ENCODE peak calls at places on chromosomes 16 and 17, in nine cellular contexts. One of them, this sample, is unnamed.

GRCh38 chr17:59377410-59377809 is 46.0 kb downstream of the YPEL2 start:
- DNase-seq in prostate gland: no peak
- DNase-seq in NB4: no peak
- DNase-seq in uterus: no peak
- DNase-seq in IMR-90: peak
- DNase-seq in heart left ventricle: no peak
- DNase-seq in stomach: no peak
- DNase-seq in H54: peak
- DNase-seq in lower leg skin: no peak
- DNase-seq in this sample: no peak

GRCh38 chr17:80279895-80280294 is 19.2 kb downstream of the RNF213 start:
- DNase-seq in prostate gland: no peak
- DNase-seq in NB4: no peak
- DNase-seq in uterus: peak
- DNase-seq in IMR-90: peak
- DNase-seq in heart left ventricle: peak
- DNase-seq in stomach: no peak
- DNase-seq in H54: no peak
- DNase-seq in lower leg skin: no peak
- DNase-seq in this sample: no peak

GRCh38 chr16:49745434-49745833 is 110.5 kb downstream of the ZNF423 start:
- DNase-seq in prostate gland: no peak
- DNase-seq in NB4: no peak
- DNase-seq in uterus: no peak
- DNase-seq in IMR-90: no peak
- DNase-seq in heart left ventricle: no peak
- DNase-seq in stomach: no peak
- DNase-seq in H54: no peak
- DNase-seq in lower leg skin: no peak
- DNase-seq in this sample: no peak

GRCh38 chr16:59878479-59878878 is 1144.4 kb upstream of the GOT2 start:
- DNase-seq in prostate gland: no peak
- DNase-seq in NB4: no peak
- DNase-seq in uterus: no peak
- DNase-seq in IMR-90: peak
- DNase-seq in heart left ventricle: no peak
- DNase-seq in stomach: peak
- DNase-seq in H54: peak
- DNase-seq in lower leg skin: no peak
- DNase-seq in this sample: no peak

GRCh38 chr16:8963010-8963824 is 489 bp downstream of the USP7 start:
- DNase-seq in prostate gland: no peak
- DNase-seq in NB4: peak
- DNase-seq in uterus: no peak
- DNase-seq in IMR-90: no peak
- DNase-seq in heart left ventricle: no peak
- DNase-seq in stomach: no peak
- DNase-seq in H54: no peak
- DNase-seq in lower leg skin: no peak
- DNase-seq in this sample: peak

GRCh38 chr17:80584171-80584905 is 39.7 kb downstream of the RPTOR start:
- DNase-seq in prostate gland: no peak
- DNase-seq in NB4: no peak
- DNase-seq in uterus: no peak
- DNase-seq in IMR-90: peak
- DNase-seq in heart left ventricle: no peak
- DNase-seq in stomach: no peak
- DNase-seq in H54: no peak
- DNase-seq in lower leg skin: no peak
- DNase-seq in this sample: no peak

GRCh38 chr16:3651461-3652372 is 2.8 kb upstream of the DNASE1 start:
- DNase-seq in prostate gland: no peak
- DNase-seq in NB4: no peak
- DNase-seq in uterus: no peak
- DNase-seq in IMR-90: no peak
- DNase-seq in heart left ventricle: no peak
- DNase-seq in stomach: peak
- DNase-seq in H54: no peak
- DNase-seq in lower leg skin: no peak
- DNase-seq in this sample: peak

GRCh38 chr17:49646391-49647255 is 31.3 kb downstream of the SPOP start:
- DNase-seq in prostate gland: no peak
- DNase-seq in NB4: no peak
- DNase-seq in uterus: peak
- DNase-seq in IMR-90: peak
- DNase-seq in heart left ventricle: no peak
- DNase-seq in stomach: no peak
- DNase-seq in H54: no peak
- DNase-seq in lower leg skin: no peak
- DNase-seq in this sample: no peak

GRCh38 chr16:12206749-12207142 is 230.2 kb downstream of the SNX29 start:
- DNase-seq in prostate gland: no peak
- DNase-seq in NB4: no peak
- DNase-seq in uterus: no peak
- DNase-seq in IMR-90: no peak
- DNase-seq in heart left ventricle: no peak
- DNase-seq in stomach: no peak
- DNase-seq in H54: no peak
- DNase-seq in lower leg skin: no peak
- DNase-seq in this sample: no peak

GRCh38 chr16:180101-180920 is at the start of gene HBQ1:
- DNase-seq in prostate gland: no peak
- DNase-seq in NB4: no peak
- DNase-seq in uterus: no peak
- DNase-seq in IMR-90: no peak
- DNase-seq in heart left ventricle: no peak
- DNase-seq in stomach: no peak
- DNase-seq in H54: no peak
- DNase-seq in lower leg skin: no peak
- DNase-seq in this sample: no peak
- TF ChIP-seq POLR2A in prostate gland: no peak
- TF ChIP-seq POLR2A in NB4: no peak
- TF ChIP-seq POLR2A in uterus: no peak
- TF ChIP-seq POLR2A in IMR-90: no peak
- TF ChIP-seq POLR2A in heart left ventricle: no peak
- TF ChIP-seq POLR2A in stomach: no peak
- TF ChIP-seq POLR2A in H54: no peak
- TF ChIP-seq POLR2A in lower leg skin: no peak
- TF ChIP-seq POLR2A in this sample: no peak

DNA sequence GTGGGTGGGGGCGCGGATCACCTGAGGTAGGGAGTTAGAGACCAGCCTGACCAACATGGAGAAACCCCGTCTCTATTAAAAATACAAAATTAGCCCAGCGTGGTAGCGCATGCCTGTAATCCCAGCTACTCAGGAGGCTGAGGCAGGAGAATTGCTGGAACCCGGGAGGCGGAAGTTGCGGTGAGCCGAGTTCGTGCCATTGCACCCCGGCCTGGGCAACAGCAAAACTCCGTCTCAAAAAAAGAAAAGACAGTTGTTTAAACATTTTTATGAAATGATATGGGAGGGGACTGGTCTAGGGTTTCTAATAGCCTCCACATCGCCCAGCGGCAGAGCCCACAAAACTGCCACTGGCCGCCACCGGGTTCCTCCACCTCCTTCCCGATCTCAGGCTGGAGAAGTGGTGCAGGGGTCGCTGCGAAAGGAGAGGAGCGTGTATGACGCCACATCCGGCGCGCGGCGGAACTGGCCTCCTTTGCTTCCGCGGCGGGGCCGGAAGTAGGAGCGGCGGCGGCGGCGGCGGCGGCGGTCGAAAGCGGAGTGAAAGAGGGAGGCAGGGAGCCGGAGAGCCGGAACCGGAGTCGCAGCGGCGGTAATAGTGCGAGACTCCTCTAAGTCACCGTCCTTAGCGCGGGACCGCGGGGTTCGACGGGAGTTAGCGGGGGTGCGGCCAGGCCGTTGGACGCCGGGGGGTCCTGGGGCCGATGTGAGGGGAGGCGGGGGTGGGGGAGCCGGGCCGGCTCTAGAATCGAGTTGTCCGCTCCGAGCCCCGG is at the start of gene PPP4C:
- DNase-seq in prostate gland: peak
- DNase-seq in NB4: peak
- DNase-seq in uterus: peak
- DNase-seq in IMR-90: peak
- DNase-seq in heart left ventricle: peak
- DNase-seq in stomach: peak
- DNase-seq in H54: peak
- DNase-seq in lower leg skin: peak
- DNase-seq in this sample: peak
- TF ChIP-seq POLR2A in prostate gland: peak
- TF ChIP-seq POLR2A in NB4: peak
- TF ChIP-seq POLR2A in uterus: peak
- TF ChIP-seq POLR2A in IMR-90: peak
- TF ChIP-seq POLR2A in heart left ventricle: no peak
- TF ChIP-seq POLR2A in stomach: peak
- TF ChIP-seq POLR2A in H54: peak
- TF ChIP-seq POLR2A in lower leg skin: peak
- TF ChIP-seq POLR2A in this sample: peak

GRCh38 chr16:1983053-1983543 is 895 bp upstream of the GFER start:
- DNase-seq in prostate gland: no peak
- DNase-seq in NB4: no peak
- DNase-seq in uterus: no peak
- DNase-seq in IMR-90: no peak
- DNase-seq in heart left ventricle: no peak
- DNase-seq in stomach: no peak
- DNase-seq in H54: no peak
- DNase-seq in lower leg skin: no peak
- DNase-seq in this sample: no peak

GRCh38 chr16:1985466-1986150 is 1.6 kb downstream of the GFER start:
- DNase-seq in prostate gland: no peak
- DNase-seq in NB4: no peak
- DNase-seq in uterus: no peak
- DNase-seq in IMR-90: no peak
- DNase-seq in heart left ventricle: no peak
- DNase-seq in stomach: no peak
- DNase-seq in H54: no peak
- DNase-seq in lower leg skin: no peak
- DNase-seq in this sample: no peak

GRCh38 chr16:1981972-1982574 is 804 bp upstream of the NOXO1 start:
- DNase-seq in prostate gland: peak
- DNase-seq in NB4: no peak
- DNase-seq in uterus: no peak
- DNase-seq in IMR-90: no peak
- DNase-seq in heart left ventricle: no peak
- DNase-seq in stomach: no peak
- DNase-seq in H54: peak
- DNase-seq in lower leg skin: no peak
- DNase-seq in this sample: no peak

GRCh38 chr16:1984347-1985225 is 593 bp downstream of the GFER start:
- DNase-seq in prostate gland: no peak
- DNase-seq in NB4: no peak
- DNase-seq in uterus: no peak
- DNase-seq in IMR-90: peak
- DNase-seq in heart left ventricle: no peak
- DNase-seq in stomach: no peak
- DNase-seq in H54: peak
- DNase-seq in lower leg skin: no peak
- DNase-seq in this sample: no peak

DNA sequence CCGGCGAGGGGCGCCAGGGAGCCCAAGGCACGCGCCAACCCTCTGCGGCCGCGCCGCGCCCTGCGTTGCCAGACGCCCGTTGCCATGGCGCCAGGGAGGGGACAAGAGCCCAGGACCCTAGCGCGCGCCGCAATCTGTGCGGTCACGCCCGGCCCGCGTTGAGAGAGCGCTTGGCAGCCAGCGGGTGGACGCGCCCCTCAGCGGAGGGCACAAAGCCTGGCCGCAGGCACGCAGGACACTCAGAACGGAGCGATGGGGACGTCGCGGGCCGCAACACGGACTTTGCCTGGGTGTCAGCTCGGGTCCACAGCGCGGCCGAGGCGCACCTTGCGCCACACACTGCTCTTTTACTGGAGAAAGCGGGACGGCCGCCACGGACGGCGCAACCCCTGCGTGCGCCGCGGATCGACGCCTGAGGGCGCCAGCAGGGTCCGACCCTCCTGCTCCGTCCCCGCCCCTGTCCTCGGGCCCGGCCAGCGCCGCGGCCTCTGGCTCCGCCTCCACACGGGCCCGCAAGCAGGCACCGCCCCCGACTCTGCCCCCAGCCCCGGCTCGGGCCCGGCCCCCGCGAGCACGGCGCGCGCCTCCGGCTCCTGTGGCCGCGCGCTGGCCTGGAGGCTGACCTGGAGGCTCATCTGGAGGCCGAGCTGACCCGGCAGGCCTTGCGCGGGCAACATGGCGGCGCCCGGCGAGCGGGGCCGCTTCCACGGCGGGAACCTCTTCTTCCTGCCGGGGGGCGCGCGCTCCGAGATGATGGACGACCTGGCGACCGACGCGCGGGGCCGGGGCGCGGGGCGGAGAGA is at the start of gene GFER:
- DNase-seq in prostate gland: peak
- DNase-seq in NB4: peak
- DNase-seq in uterus: peak
- DNase-seq in IMR-90: peak
- DNase-seq in heart left ventricle: peak
- DNase-seq in stomach: peak
- DNase-seq in H54: peak
- DNase-seq in lower leg skin: peak
- DNase-seq in this sample: peak
- TF ChIP-seq POLR2A in prostate gland: no peak
- TF ChIP-seq POLR2A in NB4: peak
- TF ChIP-seq POLR2A in uterus: no peak
- TF ChIP-seq POLR2A in IMR-90: peak
- TF ChIP-seq POLR2A in heart left ventricle: no peak
- TF ChIP-seq POLR2A in stomach: no peak
- TF ChIP-seq POLR2A in H54: peak
- TF ChIP-seq POLR2A in lower leg skin: no peak
- TF ChIP-seq POLR2A in this sample: no peak

DNA sequence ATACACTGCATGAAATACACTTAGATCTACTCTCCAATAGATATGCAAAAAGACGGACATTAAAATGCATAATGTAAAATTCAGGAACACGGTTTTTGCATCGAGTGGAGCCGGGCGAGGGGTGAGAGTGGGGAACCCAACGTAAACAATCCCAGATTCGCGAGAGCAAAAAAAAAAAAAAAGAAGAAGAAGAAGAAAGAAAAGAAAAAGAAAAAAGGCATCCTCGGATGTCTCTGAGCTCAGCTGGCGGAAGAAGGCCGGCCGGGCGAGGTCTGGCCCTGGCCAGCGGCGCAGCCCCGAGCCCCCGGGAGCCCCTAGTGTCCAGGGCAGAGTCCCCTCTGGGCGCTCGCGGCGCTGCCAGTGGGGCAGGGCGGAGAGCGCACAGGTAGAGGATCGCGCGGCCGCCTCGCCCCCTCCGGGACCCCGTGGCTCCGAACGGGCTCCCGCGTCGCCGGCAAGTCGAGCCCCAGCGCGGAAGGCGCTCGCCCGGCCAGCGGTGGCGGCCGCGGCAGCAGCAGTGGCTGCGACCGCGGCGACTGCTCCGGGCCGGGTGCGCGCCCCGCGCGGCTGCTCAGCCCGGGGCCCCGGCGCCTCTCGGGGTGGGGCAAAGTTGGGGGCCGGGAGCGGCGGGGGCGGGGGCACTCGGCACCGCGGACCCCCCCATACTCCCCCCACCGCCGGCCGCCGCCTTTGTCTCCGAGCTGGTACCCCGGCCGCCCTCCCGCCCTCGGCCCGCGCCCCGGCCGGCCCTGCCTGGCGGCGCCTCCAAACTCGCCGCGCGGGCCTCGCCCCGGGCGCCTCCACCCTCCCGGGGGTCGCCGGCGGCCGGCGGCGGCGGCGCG is 9.7 kb upstream of the ZFHX3 start:
- DNase-seq in prostate gland: no peak
- DNase-seq in NB4: peak
- DNase-seq in uterus: no peak
- DNase-seq in IMR-90: no peak
- DNase-seq in heart left ventricle: peak
- DNase-seq in stomach: no peak
- DNase-seq in H54: no peak
- DNase-seq in lower leg skin: no peak
- DNase-seq in this sample: peak
- TF ChIP-seq POLR2A in prostate gland: peak
- TF ChIP-seq POLR2A in NB4: no peak
- TF ChIP-seq POLR2A in uterus: no peak
- TF ChIP-seq POLR2A in IMR-90: peak
- TF ChIP-seq POLR2A in heart left ventricle: no peak
- TF ChIP-seq POLR2A in stomach: no peak
- TF ChIP-seq POLR2A in H54: no peak
- TF ChIP-seq POLR2A in lower leg skin: no peak
- TF ChIP-seq POLR2A in this sample: no peak